ENCODE peak calls at places on chromosomes 12 and 14, in five cellular contexts. W, I, V, R and U are unnamed samples.

GRCh38 chr14:93731753-93732152 is 56.5 kb downstream of the PRIMA1 start:
- DNase-seq in W (no peak), I (no peak), V (no peak), R (no peak), U (peak; percentile 83)

GRCh38 chr14:104111301-104112112 is 26.0 kb downstream of the ASPG start:
- DNase-seq in W (no peak), I (no peak), V (no peak), R (peak; percentile 55), U (peak; percentile 68)

GRCh38 chr12:122743895-122744525 is 8.6 kb upstream of the DENR start:
- DNase-seq in W (no peak), I (no peak), V (no peak), R (peak; percentile 36), U (no peak)

GRCh38 chr14:62847168-62847567 is 198.1 kb downstream of the KCNH5 start:
- DNase-seq in W (no peak), I (no peak), V (no peak), R (no peak), U (no peak)

GRCh38 chr12:123992118-123992825 is 19.3 kb downstream of the ZNF664 start:
- DNase-seq in W (no peak), I (no peak), V (no peak), R (no peak), U (no peak)

GRCh38 chr12:1474059-1474537 is 120.3 kb downstream of the FBXL14 start:
- DNase-seq in W (no peak), I (no peak), V (no peak), R (no peak), U (no peak)

GRCh38 chr14:67942311-67942710 is 122.7 kb downstream of the RAD51B start:
- DNase-seq in W (no peak), I (no peak), V (no peak), R (no peak), U (no peak)

GRCh38 chr14:95829321-95829720 is 47.3 kb upstream of the TUNAR start:
- DNase-seq in W (no peak), I (no peak), V (no peak), R (no peak), U (no peak)

GRCh38 chr12:91432079-91432478 is 249.5 kb upstream of the DCN start:
- DNase-seq in W (no peak), I (no peak), V (no peak), R (no peak), U (no peak)

GRCh38 chr12:114404451-114405198 is 1.3 kb downstream of the TBX5 start:
- DNase-seq in W (no peak), I (no peak), V (no peak), R (no peak), U (peak; percentile 35)

GRCh38 chr12:107347261-107347660 is 253.9 kb upstream of the CRY1 start:
- DNase-seq in W (no peak), I (no peak), V (no peak), R (no peak), U (no peak)

GRCh38 chr12:19779393-19780056 is 340.2 kb downstream of the AEBP2 start:
- DNase-seq in W (no peak), I (no peak), V (no peak), R (no peak), U (no peak)

GRCh38 chr14:32507029-32507984 is 178.2 kb downstream of the AKAP6 start:
- DNase-seq in W (no peak), I (no peak), V (no peak), R (no peak), U (no peak)

GRCh38 chr12:105224399-105224798 is 11.6 kb downstream of the APPL2 start:
- DNase-seq in W (no peak), I (no peak), V (no peak), R (no peak), U (no peak)
- H3K4me1 ChIP-seq in W (peaks cover 26% of the 10 kb centered on the region), I (peaks cover 4% of the 10 kb centered on the region), V (no peaks in the 10 kb centered on the region), R (peaks cover 95% of the 10 kb centered on the region), U (peaks cover 51% of the 10 kb centered on the region)

GRCh38 chr12:106101798-106102197 is 37.0 kb downstream of the NUAK1 start:
- DNase-seq in W (no peak), I (no peak), V (no peak), R (no peak), U (no peak)
- H3K4me1 ChIP-seq in W (no peaks in the 10 kb centered on the region), I (peaks cover 13% of the 10 kb centered on the region), V (no peaks in the 10 kb centered on the region), R (peaks cover 19% of the 10 kb centered on the region), U (peaks cover 5% of the 10 kb centered on the region)

GRCh38 chr12:80190001-80190400 is 90.7 kb downstream of the OTOGL start:
- DNase-seq in W (no peak), I (no peak), V (no peak), R (no peak), U (no peak)

GRCh38 chr12:80189241-80189640 is 89.9 kb downstream of the OTOGL start:
- DNase-seq in W (no peak), I (no peak), V (no peak), R (no peak), U (no peak)

GRCh38 chr12:80195143-80195726 is 95.9 kb downstream of the OTOGL start:
- DNase-seq in W (no peak), I (no peak), V (no peak), R (no peak), U (no peak)

GRCh38 chr12:80193900-80194299 is 94.6 kb downstream of the OTOGL start:
- DNase-seq in W (no peak), I (no peak), V (no peak), R (no peak), U (no peak)

DNA sequence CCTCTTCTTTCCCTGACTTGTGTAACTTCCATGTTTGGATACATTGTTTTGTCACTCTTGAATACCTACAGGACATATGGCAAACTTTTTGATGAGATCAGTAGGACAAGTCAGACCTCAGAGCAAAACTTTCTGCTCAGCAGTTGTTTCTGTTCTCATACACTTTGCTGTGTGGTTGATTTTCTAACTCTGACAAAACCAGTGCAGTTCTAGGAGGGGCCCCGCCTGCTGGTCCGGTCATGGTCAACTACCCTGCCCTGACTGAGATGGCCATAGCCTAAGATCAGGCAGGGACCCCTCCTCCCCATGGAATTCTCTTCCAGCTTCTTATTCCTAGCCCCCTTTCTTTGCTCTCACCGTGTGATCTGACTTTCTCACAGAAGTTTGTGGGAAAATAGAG is 92.8 kb downstream of the OTOGL start:
- DNase-seq in W (no peak), I (no peak), V (no peak), R (no peak), U (no peak)
- H3K4me1 ChIP-seq in W (no peaks in the 10 kb centered on the region), I (peaks cover 37% of the 10 kb centered on the region), V (no peaks in the 10 kb centered on the region), R (peaks cover under 1% of the 10 kb centered on the region), U (peaks cover 6% of the 10 kb centered on the region)

DNA sequence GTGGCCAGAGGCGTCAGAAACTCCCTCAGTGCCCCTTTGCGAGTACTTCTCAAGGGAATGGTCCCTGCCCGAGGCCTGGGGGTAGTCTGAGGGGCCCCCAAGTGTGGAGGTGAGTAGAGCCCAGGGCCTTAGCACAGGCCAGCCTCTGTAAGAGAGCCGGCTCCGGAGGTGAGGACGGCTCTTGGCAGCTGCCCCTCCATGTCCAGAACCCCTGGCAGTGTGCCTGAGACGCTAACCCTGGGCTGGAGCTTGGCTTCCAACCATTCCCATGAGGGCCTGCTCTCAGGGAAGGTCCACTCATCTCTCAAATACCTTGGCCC is 61.7 kb downstream of the PRMT8 start:
- DNase-seq in W (no peak), I (no peak), V (no peak), R (no peak), U (no peak)
- H3K4me1 ChIP-seq in W (no peaks in the 10 kb centered on the region), I (no peaks in the 10 kb centered on the region), V (no peaks in the 10 kb centered on the region), R (no peaks in the 10 kb centered on the region), U (no peaks in the 10 kb centered on the region)